ENCODE peak calls at places on chromosome 14, in six cellular contexts. Y, U, E, Q, L and M are unnamed samples.

GRCh38 chr14:93303659-93304058 is 29.2 kb downstream of the BTBD7 start:
- DNase-seq in E (no peak), L (peak; percentile 18), U (no peak), Q (no peak), Y (no peak), M (no peak)

GRCh38 chr14:37150414-37150813 is 22.0 kb downstream of the SLC25A21 start:
- DNase-seq in Y (peak; percentile 30), E (no peak), U (peak; percentile 48), Q (no peak), L (no peak), M (peak; percentile 56)

GRCh38 chr14:23492618-23493272 is 23.2 kb downstream of the NGDN start:
- DNase-seq in Q (no peak), Y (no peak), U (no peak), E (no peak), L (no peak), M (peak; percentile 9)

GRCh38 chr14:67413806-67414769 is 2.1 kb upstream of the PLEK2 start:
- DNase-seq in Y (no peak), L (no peak), U (no peak), E (no peak), Q (no peak), M (peak; percentile 97)

GRCh38 chr14:52015411-52016030 is 26.2 kb downstream of the RTRAF start:
- DNase-seq in Q (no peak), Y (peak; percentile 61), L (no peak), E (no peak), U (peak; percentile 60), M (peak; percentile 16)

GRCh38 chr14:21056520-21057163 is 980 bp upstream of the RNASE8 start:
- DNase-seq in E (no peak), U (no peak), L (no peak), Y (no peak), Q (no peak), M (peak; percentile 64)

GRCh38 chr14:46451800-46452199 is 199.8 kb downstream of the RPL10L start:
- DNase-seq in Y (no peak), L (no peak), U (no peak), E (no peak), Q (no peak), M (no peak)

GRCh38 chr14:51211149-51211548 is 28.9 kb upstream of the TMX1 start:
- DNase-seq in Q (no peak), U (no peak), L (no peak), E (no peak), Y (no peak), M (peak; percentile 32)

GRCh38 chr14:23663711-23664110 is 27.5 kb downstream of the DHRS2 start:
- DNase-seq in E (no peak), U (no peak), L (no peak), Q (no peak), Y (no peak), M (no peak)

GRCh38 chr14:92160619-92161018 is 38.9 kb downstream of the CPSF2 start:
- DNase-seq in Q (no peak), U (no peak), Y (no peak), E (no peak), L (no peak), M (peak; percentile 84)

GRCh38 chr14:33834101-33834955 is 116.5 kb downstream of the EGLN3 start:
- DNase-seq in Q (no peak), E (no peak), U (no peak), Y (no peak), L (no peak), M (no peak)

GRCh38 chr14:36245223-36245622 is 68.7 kb upstream of the PTCSC3 start:
- DNase-seq in L (no peak), E (no peak), U (peak; percentile 64), Y (no peak), Q (no peak), M (no peak)

GRCh38 chr14:27528328-27528727 is 930.5 kb upstream of the NOVA1 start:
- DNase-seq in L (no peak), Y (peak; percentile 56), E (peak; percentile 17), Q (no peak), U (peak; percentile 62), M (peak; percentile 30)

GRCh38 chr14:69685716-69686115 is 74.3 kb downstream of the SUSD6 start:
- DNase-seq in Q (no peak), U (no peak), E (no peak), Y (peak; percentile 56), L (peak; percentile 69), M (peak; percentile 75)

GRCh38 chr14:54300881-54301280 is 95.9 kb upstream of the CDKN3 start:
- DNase-seq in Q (no peak), E (no peak), U (no peak), L (no peak), Y (no peak), M (no peak)

GRCh38 chr14:101838476-101838875 is 77.0 kb downstream of the PPP2R5C start:
- DNase-seq in Y (no peak), E (no peak), U (no peak), L (no peak), Q (no peak), M (no peak)

GRCh38 chr14:89681086-89682018 is 264.3 kb upstream of the FOXN3 start:
- DNase-seq in Q (no peak), Y (no peak), E (no peak), L (no peak), U (no peak), M (no peak)

GRCh38 chr14:96062506-96062905 is 23.3 kb downstream of the C14orf132 start:
- DNase-seq in Q (peak; percentile 8), L (no peak), U (no peak), Y (no peak), E (no peak), M (no peak)

GRCh38 chr14:69629225-69630127 is 18.1 kb downstream of the SUSD6 start:
- DNase-seq in Y (no peak), Q (no peak), U (peak; percentile 35), E (no peak), L (no peak), M (no peak)

GRCh38 chr14:58884442-58884841 is 246.7 kb downstream of the DACT1 start:
- DNase-seq in E (no peak), U (no peak), Y (no peak), Q (no peak), L (no peak), M (no peak)
- TF ChIP-seq CTCF in E (no peak), U (peak; percentile 37), Y (no peak), Q (no peak), L (no peak), M (no peak)

GRCh38 chr14:62077676-62078261 is 315.5 kb downstream of the SNAPC1 start:
- DNase-seq in Y (no peak), Q (no peak), E (no peak), L (no peak), U (no peak), M (no peak)
- H3K4me3 ChIP-seq in Y (no peak overlapping the region), Q (no peak overlapping the region), E (no peak overlapping the region), L (no peak overlapping the region), U (no peak overlapping the region), M (no peak overlapping the region)

DNA sequence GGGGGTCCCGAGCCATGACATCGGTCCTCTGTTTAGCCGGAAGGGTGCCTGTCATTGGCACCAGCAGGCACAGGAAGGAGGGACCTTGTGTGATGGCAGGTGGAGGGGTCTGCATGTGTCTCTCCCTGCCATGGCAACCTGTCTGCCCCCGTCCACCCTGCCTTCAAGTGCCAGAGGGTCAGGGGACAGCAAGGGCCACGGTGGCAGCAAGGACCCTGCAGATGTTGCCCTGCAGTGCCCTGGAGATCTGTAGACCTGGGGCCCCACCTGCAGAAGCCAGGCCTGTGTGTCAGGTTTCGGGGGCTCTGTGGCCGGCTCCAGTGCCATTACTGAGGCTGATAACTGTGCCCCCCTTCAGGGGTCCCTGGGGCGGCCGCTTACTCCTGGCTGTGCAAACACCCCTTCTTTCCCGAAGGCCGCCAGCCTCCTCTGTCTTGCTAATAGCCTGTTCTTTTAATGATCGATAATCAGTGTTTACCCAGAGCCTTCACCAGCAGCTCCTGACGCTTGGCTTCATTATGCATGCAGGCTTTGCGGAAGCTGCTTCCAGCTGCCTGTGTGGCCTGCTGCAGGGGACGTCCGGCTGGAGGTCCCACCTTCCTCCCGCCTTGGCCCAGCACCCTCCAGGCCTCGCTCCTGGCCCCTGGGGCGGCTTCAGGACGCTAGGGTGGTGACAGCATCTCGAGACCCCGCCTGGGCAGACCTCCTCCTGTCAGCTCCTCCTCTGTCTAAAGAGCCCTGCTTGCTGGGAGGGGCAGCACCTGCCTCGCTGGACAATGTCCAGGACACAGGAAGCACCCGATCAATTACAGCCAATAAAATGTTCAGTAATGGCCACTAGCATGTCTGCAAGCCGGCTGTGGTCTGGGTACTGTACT is 153.0 kb downstream of the KIF26A start:
- DNase-seq in L (no peak), Q (peak; percentile 50), E (no peak), Y (peak; percentile 81), U (peak; percentile 69), M (no peak)
- H3K27me3 ChIP-seq in L (peaks cover 61% of the 10 kb centered on the region), Q (peaks cover 43% of the 10 kb centered on the region), E (no peaks in the 10 kb centered on the region), Y (no peaks in the 10 kb centered on the region), U (no peaks in the 10 kb centered on the region), M (no peaks in the 10 kb centered on the region)

GRCh38 chr14:80315681-80316080 is 104.4 kb upstream of the DIO2 start:
- DNase-seq in E (no peak), Y (no peak), L (no peak), U (no peak), Q (no peak), M (no peak)

GRCh38 chr14:80310950-80311349 is 99.6 kb upstream of the DIO2 start:
- DNase-seq in U (no peak), E (no peak), Y (no peak), L (no peak), Q (no peak), M (no peak)

GRCh38 chr14:80313806-80314205 is 102.5 kb upstream of the DIO2 start:
- DNase-seq in Q (no peak), L (no peak), Y (no peak), E (no peak), U (no peak), M (no peak)

GRCh38 chr14:80316426-80316825 is 105.1 kb upstream of the DIO2 start:
- DNase-seq in L (no peak), Y (no peak), U (no peak), E (no peak), Q (no peak), M (no peak)
- TF ChIP-seq CTCF in L (no peak), Y (no peak), U (no peak), E (no peak), Q (no peak), M (no peak)

DNA sequence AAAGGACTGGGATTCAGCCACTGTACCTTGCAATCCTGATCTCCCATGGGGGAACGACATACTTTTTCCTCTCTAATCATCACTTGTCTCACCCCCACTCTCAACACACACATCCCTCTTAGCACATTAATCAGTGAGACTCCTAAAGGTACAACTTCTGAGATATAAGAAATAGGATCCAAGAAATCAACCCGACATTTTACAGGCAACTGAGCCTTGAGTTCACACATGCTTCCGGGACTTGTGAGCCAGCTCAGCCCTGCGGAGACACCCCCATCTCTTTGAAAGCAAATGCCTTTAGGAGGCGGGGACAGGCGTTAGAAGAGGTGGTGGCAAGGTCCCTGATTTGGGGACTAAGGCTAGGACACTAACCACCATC is 1.3 kb downstream of the MAP3K9 start:
- DNase-seq in L (no peak), Q (no peak), Y (peak; percentile 41), U (peak; percentile 79), E (no peak), M (peak; percentile 58)
- H3K4me3 ChIP-seq in L (peak overlapping the region; percentile 75), Q (peak overlapping the region; percentile 63), Y (peak overlapping the region; percentile 95), U (peak overlapping the region; percentile 79), E (peak overlapping the region; percentile 83), M (peak overlapping the region; percentile 86)